ENCODE peak calls at places on chromosomes 13 and 19, in four cellular contexts. Z, E, A and C are unnamed samples.
A peak's percentile ranks its signal among the peaks of the same experiment; 100 is the strongest.

GRCh38 chr13:90302113-90302512 is 1045.4 kb upstream of the MIR17HG start:
- DNase-seq in Z (no peak), E (no peak), A (no peak), C (no peak)

GRCh38 chr19:29098863-29099481 is 114.0 kb downstream of the UQCRFS1 start:
- DNase-seq in Z (no peak), E (peak; percentile 58), A (no peak), C (no peak)

GRCh38 chr19:3367572-3368440 is 1.4 kb downstream of the NFIC start:
- DNase-seq in Z (no peak), E (no peak), A (no peak), C (no peak)

GRCh38 chr19:10454267-10454666 is 33.9 kb downstream of the PDE4A start:
- DNase-seq in Z (peak; percentile 9), E (no peak), A (no peak), C (no peak)

GRCh38 chr13:82747948-82748347 is 1134.3 kb downstream of the SLITRK1 start:
- DNase-seq in Z (no peak), E (no peak), A (no peak), C (no peak)

GRCh38 chr13:19818223-19818842 is 35.6 kb upstream of the PSPC1 start:
- DNase-seq in Z (peak; percentile 39), E (no peak), A (peak; percentile 28), C (no peak)

GRCh38 chr13:45374917-45375316 is 33.9 kb upstream of the TPT1 start:
- DNase-seq in Z (no peak), E (no peak), A (no peak), C (no peak)

GRCh38 chr19:4922530-4923378 is 13.5 kb downstream of the UHRF1 start:
- DNase-seq in Z (no peak), E (no peak), A (no peak), C (no peak)